ENCODE peak calls at places on chromosomes 7 and 10, in ten cellular contexts. P is mucosa of descending colon, T is A549, E is foreskin fibroblast, L is AG04450, D is Peyer's patch, X is nephron progenitor cell, K is neural progenitor cell, H is lung, Y is lower lobe of right lung. U is an unnamed sample.

GRCh38 chr10:89029785-89030437 is 39.3 kb downstream of the FAS start:
- DNase-seq in P (peak), X (peak), L (peak), D (peak), K (peak), E (peak), T (peak), Y (peak), H (peak), U (no peak)

GRCh38 chr10:124626759-124627380 is 117.3 kb downstream of the FAM53B start:
- DNase-seq in H (peak), L (no peak), X (no peak), D (peak), Y (peak), P (peak), T (no peak), K (no peak), E (no peak), U (no peak)

GRCh38 chr7:134593530-134594392 is 44.9 kb downstream of the AKR1B15 start:
- DNase-seq in H (peak), Y (peak), P (peak), E (peak), X (no peak), D (no peak), T (peak), L (peak), K (peak), U (no peak)

GRCh38 chr10:126137557-126138221 is 241.3 kb downstream of the FANK1 start:
- DNase-seq in E (peak), D (no peak), P (no peak), Y (no peak), T (no peak), X (no peak), K (no peak), L (no peak), H (no peak), U (no peak)

GRCh38 chr10:11901454-11902431 is 78.6 kb downstream of the PROSER2 start:
- DNase-seq in E (no peak), L (no peak), Y (peak), H (no peak), K (no peak), T (no peak), X (no peak), D (no peak), P (no peak), U (no peak)

GRCh38 chr7:36175872-36176271 is 22.8 kb downstream of the EEPD1 start:
- DNase-seq in D (no peak), P (peak), X (no peak), E (no peak), Y (peak), L (no peak), T (no peak), K (no peak), H (peak), U (no peak)

GRCh38 chr10:126210051-126210651 is 178.1 kb downstream of the ADAM12 start:
- DNase-seq in H (no peak), P (no peak), E (no peak), T (no peak), Y (no peak), X (no peak), K (no peak), L (no peak), D (no peak), U (no peak)

GRCh38 chr7:24227068-24227467 is 56.9 kb upstream of the NPY start:
- DNase-seq in P (no peak), L (no peak), X (no peak), K (no peak), T (no peak), E (no peak), D (no peak), H (no peak), Y (no peak), U (no peak)

GRCh38 chr10:110456046-110456445 is 41.7 kb upstream of the DUSP5 start:
- DNase-seq in X (no peak), Y (no peak), K (no peak), P (peak), E (no peak), H (no peak), T (no peak), D (no peak), L (no peak), U (no peak)

GRCh38 chr7:112985377-112985987 is 101.1 kb downstream of the GPR85 start:
- DNase-seq in K (peak), T (no peak), L (no peak), H (no peak), D (no peak), P (no peak), X (no peak), Y (no peak), E (peak), U (no peak)

GRCh38 chr10:6077071-6077675 is 11.7 kb upstream of the RBM17 start:
- DNase-seq in X (no peak), T (no peak), Y (no peak), L (no peak), D (no peak), P (no peak), K (no peak), E (no peak), H (no peak), U (no peak)

GRCh38 chr7:130180571-130180971 is 24.6 kb downstream of the TMEM209 start:
- DNase-seq in P (no peak), E (peak), Y (no peak), K (no peak), L (no peak), D (no peak), H (no peak), X (no peak), T (no peak), U (no peak)

GRCh38 chr7:26891400-26892355 is 27.3 kb upstream of the SKAP2 start:
- DNase-seq in Y (no peak), D (no peak), H (no peak), E (no peak), K (no peak), L (no peak), X (no peak), T (no peak), P (no peak), U (no peak)

GRCh38 chr7:101442426-101443070 is 79.9 kb downstream of the COL26A1 start:
- DNase-seq in D (no peak), P (no peak), E (no peak), Y (no peak), H (no peak), T (no peak), L (no peak), K (no peak), X (no peak), U (no peak)

GRCh38 chr7:88268858-88269257 is 37.8 kb downstream of the STEAP4 start:
- DNase-seq in Y (no peak), K (no peak), H (no peak), D (no peak), L (no peak), P (peak), E (no peak), T (no peak), X (no peak), U (no peak)

GRCh38 chr10:52621635-52622079 is 150.9 kb downstream of the MBL2 start:
- DNase-seq in Y (no peak), E (peak), X (no peak), L (no peak), H (no peak), P (no peak), T (no peak), D (no peak), K (no peak), U (no peak)

GRCh38 chr7:55309040-55309991 is 55.8 kb upstream of the LANCL2 start:
- DNase-seq in K (no peak), H (no peak), D (peak), P (peak), T (no peak), L (no peak), Y (peak), E (no peak), X (no peak), U (no peak)

GRCh38 chr10:78545756-78546155 is 512.1 kb downstream of the RPS24 start:
- DNase-seq in D (no peak), H (no peak), L (no peak), P (no peak), E (no peak), K (no peak), T (no peak), Y (no peak), X (no peak), U (no peak)

GRCh38 chr10:133359554-133359971 is 1.7 kb upstream of the FUOM start:
- DNase-seq in X (no peak), D (peak), Y (no peak), L (no peak), H (no peak), K (no peak), P (peak), T (no peak), E (no peak), U (no peak)

GRCh38 chr10:13949844-13950542 is 363.2 kb downstream of the PRPF18 start:
- DNase-seq in K (no peak), H (no peak), D (no peak), P (no peak), X (no peak), T (no peak), Y (no peak), E (peak), L (peak), U (no peak)

GRCh38 chr7:135320277-135320676 is 86.6 kb downstream of the STRA8 start:
- DNase-seq in D (peak), K (no peak), Y (peak), P (peak), L (peak), H (peak), E (peak), T (no peak), X (no peak), U (peak)

GRCh38 chr10:58715056-58715455 is 202.4 kb downstream of the BICC1 start:
- DNase-seq in D (no peak), E (no peak), H (no peak), L (no peak), K (no peak), Y (no peak), P (no peak), T (no peak), X (no peak), U (no peak)

GRCh38 chr10:46326066-46326465 is 39.3 kb downstream of the ANTXRL start:
- DNase-seq in H (peak), L (no peak), D (no peak), K (no peak), X (no peak), E (no peak), Y (no peak), P (no peak), T (no peak), U (no peak)

GRCh38 chr10:46323176-46323575 is 36.4 kb downstream of the ANTXRL start:
- DNase-seq in X (no peak), H (no peak), L (no peak), K (no peak), T (no peak), E (no peak), P (no peak), Y (no peak), D (no peak), U (no peak)

GRCh38 chr10:46326971-46327370 is 40.2 kb downstream of the ANTXRL start:
- DNase-seq in D (no peak), L (no peak), P (no peak), K (no peak), H (no peak), Y (no peak), T (no peak), E (no peak), X (no peak), U (no peak)

GRCh38 chr10:46327685-46328084 is 40.9 kb downstream of the ANTXRL start:
- DNase-seq in D (no peak), Y (no peak), H (no peak), L (no peak), T (no peak), P (no peak), X (no peak), K (no peak), E (no peak), U (no peak)

GRCh38 chr10:46325021-46325420 is 38.2 kb downstream of the ANTXRL start:
- DNase-seq in T (no peak), H (no peak), X (no peak), L (no peak), Y (no peak), D (no peak), E (no peak), P (no peak), K (no peak), U (no peak)
- TF ChIP-seq CTCF in T (peak), H (no peak), X (no peak), L (peak), Y (no peak), D (no peak), E (peak), P (no peak), K (peak), U (peak)

GRCh38 chr10:117537436-117537903 is 5.1 kb upstream of the EMX2 start:
- DNase-seq in Y (no peak), L (no peak), H (no peak), P (no peak), D (no peak), E (peak), T (peak), K (peak), X (peak), U (peak)
- TF ChIP-seq CTCF in Y (peak), L (peak), H (peak), P (peak), D (peak), E (peak), T (peak), K (peak), X (peak), U (peak)

GRCh38 chr10:95729323-95730055 is 26.5 kb upstream of the ENTPD1 start:
- DNase-seq in Y (no peak), P (no peak), H (no peak), X (no peak), K (no peak), T (no peak), L (no peak), E (no peak), D (no peak), U (no peak)

GRCh38 chr10:95730233-95730632 is 25.7 kb upstream of the ENTPD1 start:
- DNase-seq in Y (no peak), K (no peak), P (no peak), X (no peak), H (no peak), D (no peak), L (no peak), E (no peak), T (no peak), U (no peak)

GRCh38 chr10:95728535-95728934 is 27.4 kb upstream of the ENTPD1 start:
- DNase-seq in X (no peak), T (no peak), E (peak), H (no peak), K (no peak), D (no peak), L (no peak), Y (no peak), P (no peak), U (no peak)
- TF ChIP-seq CTCF in X (no peak), T (no peak), E (no peak), H (no peak), K (no peak), D (no peak), L (no peak), Y (no peak), P (no peak), U (no peak)

GRCh38 chr10:70858759-70859158 is 29.6 kb downstream of the PCBD1 start:
- DNase-seq in T (no peak), X (no peak), E (no peak), K (no peak), Y (no peak), H (no peak), L (no peak), D (no peak), P (no peak), U (no peak)

GRCh38 chr10:70864940-70865339 is 23.4 kb downstream of the PCBD1 start:
- DNase-seq in P (no peak), Y (no peak), T (no peak), E (no peak), L (no peak), X (no peak), H (no peak), D (no peak), K (no peak), U (no peak)

GRCh38 chr10:70866424-70866823 is 21.9 kb downstream of the PCBD1 start:
- DNase-seq in T (no peak), K (no peak), P (no peak), H (no peak), Y (no peak), X (no peak), L (no peak), D (no peak), E (no peak), U (no peak)

GRCh38 chr10:70863470-70864160 is 24.8 kb downstream of the PCBD1 start:
- DNase-seq in E (no peak), P (no peak), K (no peak), L (no peak), D (no peak), Y (no peak), T (no peak), X (no peak), H (no peak), U (no peak)
- TF ChIP-seq CTCF in E (no peak), P (no peak), K (no peak), L (no peak), D (no peak), Y (no peak), T (no peak), X (no peak), H (no peak), U (no peak)

DNA sequence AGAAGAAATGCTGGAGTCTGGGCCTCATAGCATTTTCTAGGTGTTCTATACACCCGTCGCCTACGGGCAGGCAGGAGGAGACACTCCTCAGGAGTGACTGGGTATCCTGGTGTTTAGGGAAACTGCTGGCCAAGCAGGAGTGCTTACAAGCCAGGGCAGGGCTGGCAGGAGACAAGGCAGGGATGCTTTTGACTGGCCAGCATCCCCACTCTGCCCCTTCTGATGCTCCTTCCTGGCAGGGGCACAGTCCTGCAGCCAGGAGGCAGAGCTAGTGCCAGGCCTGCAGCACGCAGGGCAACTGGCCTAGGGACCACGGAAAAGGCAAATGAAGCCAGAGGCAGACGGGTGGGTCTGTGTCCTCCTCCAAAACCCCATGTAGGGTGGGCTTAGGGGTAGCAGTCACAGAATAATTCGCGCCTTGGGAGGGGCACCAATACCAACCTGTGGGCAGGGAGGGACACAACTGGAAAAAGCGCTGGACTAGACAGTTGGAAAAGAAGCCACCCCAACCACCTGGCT is 4.9 kb downstream of the IMPDH1 start:
- DNase-seq in L (no peak), P (no peak), Y (no peak), X (no peak), H (no peak), E (peak), D (no peak), K (no peak), T (no peak), U (no peak)
- TF ChIP-seq CTCF in L (peak), P (peak), Y (no peak), X (no peak), H (no peak), E (peak), D (no peak), K (no peak), T (no peak), U (peak)

GRCh38 chr7:47948096-47948790 is at the start of gene PKD1L1:
- DNase-seq in L (no peak), X (no peak), D (no peak), E (no peak), H (no peak), K (no peak), P (no peak), Y (no peak), T (no peak), U (peak)
- TF ChIP-seq CTCF in L (no peak), X (no peak), D (no peak), E (no peak), H (no peak), K (no peak), P (no peak), Y (no peak), T (no peak), U (no peak)

GRCh38 chr7:784971-785370 is 47.3 kb upstream of the SUN1 start:
- DNase-seq in D (no peak), T (no peak), E (no peak), Y (no peak), P (no peak), X (no peak), K (no peak), H (no peak), L (no peak), U (no peak)

GRCh38 chr7:783556-784490 is 48.5 kb upstream of the SUN1 start:
- DNase-seq in K (no peak), Y (peak), H (no peak), L (no peak), T (no peak), X (no peak), P (no peak), D (no peak), E (no peak), U (no peak)

GRCh38 chr7:787332-788240 is 44.7 kb upstream of the SUN1 start:
- DNase-seq in E (no peak), D (no peak), K (no peak), P (no peak), H (no peak), L (no peak), Y (no peak), T (peak), X (no peak), U (no peak)

GRCh38 chr7:785416-785815 is 46.9 kb upstream of the SUN1 start:
- DNase-seq in Y (no peak), T (no peak), H (no peak), K (no peak), L (no peak), P (no peak), X (no peak), D (no peak), E (no peak), U (no peak)

DNA sequence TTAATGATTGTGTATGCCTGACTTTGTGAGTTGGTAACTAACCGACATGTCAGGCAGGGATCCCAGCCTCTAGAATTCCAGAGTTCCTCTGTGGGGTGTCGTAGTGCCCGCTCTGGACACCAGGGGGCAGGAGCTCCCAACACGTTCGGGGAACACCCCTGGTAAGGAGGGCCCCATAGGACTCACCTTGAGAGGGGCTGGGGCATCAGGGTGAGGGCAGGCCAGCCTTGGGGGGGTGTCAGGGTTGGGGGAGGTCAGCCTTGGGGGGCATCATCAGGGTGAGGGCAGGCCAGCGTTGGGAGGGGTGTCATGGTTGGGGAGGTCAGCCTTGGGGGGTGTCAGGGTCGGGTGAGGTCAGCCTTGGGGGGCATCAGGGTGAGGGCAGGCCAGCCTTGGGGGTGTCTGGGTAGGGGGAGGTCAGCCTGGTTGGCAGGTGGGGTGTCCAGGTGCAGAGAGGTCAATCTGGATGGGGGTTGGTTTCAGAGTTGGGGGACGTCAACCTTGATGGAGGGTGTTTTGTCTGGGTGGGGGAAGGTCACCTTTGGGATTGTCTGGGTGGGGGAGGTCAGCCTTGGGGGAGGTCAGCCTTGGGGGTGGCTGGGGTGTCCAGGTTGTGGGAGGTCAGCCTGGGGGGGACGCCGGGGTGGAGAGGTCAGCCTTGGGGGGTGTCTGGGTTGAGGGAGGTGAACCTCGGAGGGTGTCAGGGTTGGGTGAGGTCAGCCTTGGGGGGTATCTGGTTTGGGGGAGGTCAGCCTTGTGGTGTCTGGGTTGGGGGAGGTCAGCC is 45.6 kb upstream of the SUN1 start:
- DNase-seq in L (peak), K (peak), D (peak), T (peak), P (peak), E (peak), Y (peak), X (peak), H (peak), U (peak)
- TF ChIP-seq CTCF in L (peak), K (peak), D (peak), T (peak), P (peak), E (peak), Y (peak), X (peak), H (peak), U (peak)

DNA sequence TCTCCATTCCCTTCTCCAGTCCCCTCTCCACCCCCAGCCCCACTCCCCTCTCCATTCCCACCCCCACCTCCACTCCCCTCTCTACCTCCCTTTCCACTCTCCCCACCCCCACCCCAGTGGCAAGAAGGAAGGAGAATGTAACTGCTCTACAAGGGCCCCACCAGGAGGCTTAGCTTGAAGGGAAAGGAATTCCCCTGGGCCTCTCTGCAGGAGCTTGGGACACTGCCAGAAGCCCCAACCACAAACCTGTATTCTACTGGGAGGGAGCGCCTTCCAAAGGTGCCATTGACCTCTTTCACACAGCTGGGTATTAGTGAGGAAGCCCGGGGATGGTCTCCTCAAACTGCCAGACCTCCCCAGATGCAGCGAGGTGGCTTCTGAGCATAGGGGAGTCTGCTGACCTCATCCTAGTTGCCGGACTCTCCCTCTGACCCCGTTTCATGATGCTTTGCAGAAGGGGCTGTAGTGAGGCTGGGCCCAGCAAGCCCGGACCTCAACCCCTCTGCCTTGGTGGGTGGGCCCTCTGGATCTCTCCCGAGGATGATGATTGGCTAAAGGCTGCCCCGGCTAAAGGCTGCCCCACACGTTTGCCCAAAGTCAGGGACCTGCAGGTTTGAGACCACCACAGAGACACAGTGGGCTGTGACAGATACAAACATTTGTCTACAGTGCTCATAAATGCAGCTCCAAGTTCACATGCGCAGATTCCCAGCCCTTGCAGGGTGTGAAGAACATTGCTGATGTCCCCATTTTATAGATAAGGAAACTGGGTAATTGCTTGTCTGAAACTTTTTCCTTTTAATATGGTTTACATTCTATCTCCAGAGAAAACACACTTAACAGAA is 2.9 kb downstream of the DEPP1 start:
- DNase-seq in K (peak), P (no peak), D (no peak), X (no peak), E (peak), L (no peak), Y (no peak), H (no peak), T (no peak), U (no peak)
- TF ChIP-seq CTCF in K (no peak), P (no peak), D (no peak), X (no peak), E (no peak), L (no peak), Y (no peak), H (no peak), T (no peak), U (no peak)

U was measured in osteocyte.